ENCODE peak calls at places on chromosome 3, in four cellular contexts. Y is GM12878, F is IMR-90, E is K562. N is an unnamed sample.

GRCh38 chr3:21526461-21526860 is 224.5 kb downstream of the ZNF385D start:
- DNase-seq in F (no peak), Y (no peak), E (peak), N (no peak)

GRCh38 chr3:38964646-38965045 is 87.1 kb downstream of the SCN11A start:
- DNase-seq in Y (no peak), F (no peak), E (no peak), N (no peak)

GRCh38 chr3:181330821-181331563 is 341.5 kb upstream of the DNAJC19 start:
- DNase-seq in F (no peak), Y (no peak), E (no peak), N (no peak)

GRCh38 chr3:188646592-188646991 is 492.6 kb downstream of the LPP start:
- DNase-seq in Y (no peak), E (no peak), F (peak), N (peak)

GRCh38 chr3:13372126-13372525 is 48.0 kb downstream of the NUP210 start:
- DNase-seq in F (no peak), E (no peak), Y (no peak), N (no peak)

GRCh38 chr3:94258851-94259250 is 196.0 kb downstream of the NSUN3 start:
- DNase-seq in Y (no peak), E (no peak), F (no peak), N (no peak)

GRCh38 chr3:45593708-45594601 is 596 bp upstream of the LIMD1 start:
- DNase-seq in E (peak), F (peak), Y (no peak), N (peak)

GRCh38 chr3:155110021-155110420 is 29.9 kb downstream of the MME start:
- DNase-seq in Y (no peak), E (no peak), F (no peak), N (no peak)

GRCh38 chr3:13844286-13844685 is 35.6 kb downstream of the WNT7A start:
- DNase-seq in F (no peak), E (no peak), Y (no peak), N (no peak)

GRCh38 chr3:112785321-112786001 is 61.2 kb downstream of the CD200R1L start:
- DNase-seq in F (no peak), E (no peak), Y (no peak), N (no peak)

GRCh38 chr3:45881031-45882022 is 5.0 kb upstream of the CCR9 start:
- DNase-seq in E (peak), Y (no peak), F (peak), N (no peak)

GRCh38 chr3:39224288-39224687 is 31.9 kb upstream of the XIRP1 start:
- DNase-seq in Y (no peak), F (no peak), E (no peak), N (no peak)

GRCh38 chr3:105656607-105657504 is 212.0 kb downstream of the CBLB start:
- DNase-seq in F (no peak), Y (no peak), E (no peak), N (no peak)

GRCh38 chr3:176088962-176089383 is 1108.3 kb downstream of the TBL1XR1 start:
- DNase-seq in Y (no peak), F (no peak), E (no peak), N (no peak)

GRCh38 chr3:150335631-150336030 is 72.5 kb upstream of the TSC22D2 start:
- DNase-seq in F (no peak), E (no peak), Y (no peak), N (no peak)

GRCh38 chr3:126482503-126483255 is 7.0 kb upstream of the ZXDC start:
- DNase-seq in Y (no peak), F (no peak), E (no peak), N (no peak)

GRCh38 chr3:71978150-71978721 is 193.3 kb upstream of the PROK2 start:
- DNase-seq in E (no peak), Y (peak), F (no peak), N (no peak)

GRCh38 chr3:133928903-133929607 is 33.4 kb upstream of the RAB6B start:
- DNase-seq in Y (no peak), F (no peak), E (no peak), N (no peak)

GRCh38 chr3:34882764-34883163 is 756.6 kb upstream of the ARPP21 start:
- DNase-seq in F (no peak), E (no peak), Y (no peak), N (no peak)

GRCh38 chr3:13703071-13703470 is 154.1 kb downstream of the FBLN2 start:
- DNase-seq in E (no peak), Y (no peak), F (no peak), N (no peak)

GRCh38 chr3:108548304-108548703 is 37.9 kb upstream of the MYH15 start:
- DNase-seq in F (peak), E (no peak), Y (no peak), N (peak)

GRCh38 chr3:71142440-71143161 is 440.9 kb downstream of the FOXP1 start:
- DNase-seq in F (peak), E (no peak), Y (no peak), N (peak)

GRCh38 chr3:122714269-122714668 is 33.6 kb downstream of the PARP14 start:
- DNase-seq in E (no peak), F (no peak), Y (no peak), N (peak)

GRCh38 chr3:197524128-197524527 is 31.6 kb downstream of the BDH1 start:
- DNase-seq in E (no peak), F (no peak), Y (no peak), N (no peak)

GRCh38 chr3:193732391-193732790 is 139.4 kb downstream of the OPA1 start:
- DNase-seq in Y (no peak), E (no peak), F (peak), N (no peak)

GRCh38 chr3:149717391-149718056 is 34.8 kb downstream of the COMMD2 start:
- DNase-seq in E (peak), Y (no peak), F (peak), N (peak)

GRCh38 chr3:4582634-4583033 is 89.5 kb downstream of the ITPR1 start:
- DNase-seq in F (peak), E (no peak), Y (no peak), N (no peak)

GRCh38 chr3:127443581-127444375 is 146.8 kb downstream of the TPRA1 start:
- DNase-seq in F (no peak), E (no peak), Y (no peak), N (no peak)

GRCh38 chr3:14909250-14909649 is 38.1 kb upstream of the NR2C2 start:
- DNase-seq in F (no peak), Y (no peak), E (no peak), N (no peak)

GRCh38 chr3:150761831-150762661 is 923 bp downstream of the SIAH2 start:
- DNase-seq in Y (no peak), E (peak), F (peak), N (peak)

GRCh38 chr3:160105902-160106584 is 117.4 kb downstream of the IL12A start:
- DNase-seq in E (no peak), F (no peak), Y (no peak), N (no peak)
- TF ChIP-seq POLR2A in E (no peak), F (no peak), Y (no peak), N (no peak)

GRCh38 chr3:46921041-46921440 is 43.5 kb downstream of the PTH1R start:
- DNase-seq in F (no peak), Y (no peak), E (no peak), N (no peak)

GRCh38 chr3:46923559-46924350 is 46.2 kb downstream of the PTH1R start:
- DNase-seq in F (peak), E (peak), Y (no peak), N (peak)

GRCh38 chr3:46922871-46923558 is 45.5 kb downstream of the PTH1R start:
- DNase-seq in E (no peak), Y (no peak), F (no peak), N (no peak)

GRCh38 chr3:46922426-46922825 is 44.9 kb downstream of the PTH1R start:
- DNase-seq in E (no peak), Y (no peak), F (no peak), N (no peak)

DNA sequence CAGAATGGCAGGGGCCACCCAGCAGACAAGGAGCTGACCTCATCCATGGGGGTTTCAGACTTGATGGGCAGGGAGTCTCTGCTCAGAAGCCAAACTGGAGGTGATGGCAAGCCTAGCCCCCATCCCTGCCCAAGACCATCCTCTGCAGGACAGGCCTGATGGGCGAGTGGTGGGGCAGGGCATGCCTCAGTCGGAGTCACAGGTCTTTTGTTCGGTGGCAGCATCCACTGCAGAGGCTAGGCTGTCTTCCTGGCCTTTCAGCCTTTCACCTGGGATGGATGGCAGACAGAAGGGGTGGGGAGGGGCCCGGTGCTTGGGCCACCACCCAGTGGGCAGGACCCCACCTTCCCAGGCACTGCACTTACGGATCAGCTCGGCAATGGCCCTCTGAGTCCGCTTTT is 44.4 kb downstream of the PTH1R start:
- DNase-seq in F (no peak), Y (no peak), E (no peak), N (no peak)
- TF ChIP-seq FOS in F (no peak), Y (no peak), E (no peak), N (no peak)

GRCh38 chr3:184656430-184656990 is 55.4 kb downstream of the MAGEF1 start:
- DNase-seq in Y (no peak), E (no peak), F (no peak), N (no peak)

GRCh38 chr3:184654375-184654774 is 57.5 kb downstream of the MAGEF1 start:
- DNase-seq in F (no peak), E (no peak), Y (no peak), N (no peak)

GRCh38 chr3:184658223-184658860 is 53.5 kb downstream of the MAGEF1 start:
- DNase-seq in Y (no peak), E (no peak), F (no peak), N (no peak)

GRCh38 chr3:184656991-184657669 is 54.7 kb downstream of the MAGEF1 start:
- DNase-seq in E (no peak), F (peak), Y (peak), N (no peak)

GRCh38 chr3:184655597-184655996 is 56.3 kb downstream of the MAGEF1 start:
- DNase-seq in Y (no peak), F (no peak), E (no peak), N (no peak)
- TF ChIP-seq POLR2A in Y (no peak), F (no peak), E (no peak), N (no peak)

DNA sequence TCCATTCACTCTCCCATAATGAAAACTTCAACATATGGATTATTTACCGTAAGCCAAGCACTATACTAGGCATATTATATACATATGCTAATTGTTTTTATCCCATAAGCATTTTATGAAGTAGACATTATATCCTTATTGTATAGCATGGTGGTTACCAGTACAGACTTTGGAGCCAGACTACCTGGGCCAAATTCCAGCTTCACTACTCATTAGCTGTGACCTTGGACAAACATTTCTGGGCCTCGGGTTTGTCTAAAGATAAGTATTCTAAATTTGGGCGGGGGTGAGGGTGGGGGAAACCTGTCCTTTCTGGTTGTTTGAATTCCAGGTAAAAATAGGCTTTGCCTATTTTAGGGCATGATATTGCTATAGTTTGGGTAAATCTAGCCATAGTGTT is 66.5 kb upstream of the P2RY1 start:
- DNase-seq in Y (no peak), F (no peak), E (no peak), N (no peak)
- TF ChIP-seq FOS in Y (no peak), F (no peak), E (no peak), N (no peak)

GRCh38 chr3:33440328-33440577 is at the start of gene UBP1:
- DNase-seq in E (no peak), Y (no peak), F (no peak), N (no peak)
- TF ChIP-seq POLR2A in E (no peak), Y (no peak), F (peak), N (no peak)

DNA sequence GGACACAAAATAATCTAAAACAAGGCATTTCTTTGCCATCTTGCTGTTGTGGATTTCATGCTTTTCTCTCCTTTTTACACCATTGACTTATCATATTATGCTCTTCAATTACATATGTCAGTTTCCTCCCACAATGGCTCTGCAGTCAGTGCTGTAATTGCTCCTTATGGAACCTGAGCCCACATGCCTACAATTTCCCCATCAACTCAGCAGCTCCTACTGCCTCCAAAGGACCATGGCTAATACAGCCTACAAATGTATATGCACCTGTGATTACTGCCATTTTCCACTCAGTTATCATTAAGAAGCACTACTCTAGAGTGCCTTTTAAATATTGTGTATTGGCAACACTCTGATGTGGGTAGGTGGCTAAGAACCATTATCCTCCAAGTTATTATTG is 30.8 kb downstream of the RTP4 start:
- DNase-seq in Y (no peak), F (no peak), E (no peak), N (no peak)
- TF ChIP-seq FOS in Y (no peak), F (no peak), E (no peak), N (no peak)

DNA sequence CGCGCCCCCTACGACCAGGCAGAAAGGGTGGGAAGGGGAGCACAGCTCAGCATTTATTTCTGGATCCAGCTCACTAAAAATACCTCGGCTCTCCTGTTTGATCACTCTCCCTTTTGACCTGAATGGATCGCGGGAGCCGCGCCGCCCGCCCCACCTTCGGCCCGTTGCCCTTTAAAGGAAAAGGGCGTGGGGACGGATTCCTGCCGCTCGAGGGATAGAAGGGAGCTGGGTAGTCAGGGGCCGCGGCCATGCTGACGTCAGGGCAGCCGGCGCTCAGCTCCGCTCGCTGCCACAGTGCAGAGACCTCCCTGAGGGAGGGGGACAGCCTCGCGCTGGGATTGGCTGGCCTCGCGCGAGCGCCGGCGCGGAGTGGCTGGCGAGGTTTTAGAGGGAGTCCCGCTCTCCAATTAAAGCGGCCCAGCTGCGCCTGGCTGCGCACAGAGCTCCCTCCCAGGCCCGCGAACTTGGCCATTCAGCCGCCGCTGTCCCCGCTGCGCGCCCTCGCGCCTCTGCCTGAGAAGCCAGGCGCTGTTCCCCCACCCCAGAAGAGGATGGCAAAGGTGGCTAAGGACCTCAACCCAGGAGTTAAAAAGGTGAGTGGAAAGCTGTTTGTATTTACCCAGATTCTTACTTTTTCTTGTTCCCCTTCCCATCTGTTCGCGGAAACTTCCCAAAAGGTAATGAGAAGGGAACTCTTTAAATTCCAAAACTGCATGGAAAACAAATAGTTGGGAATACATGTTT is at the start of gene LMCD1:
- DNase-seq in Y (peak), F (peak), E (peak), N (peak)
- TF ChIP-seq POLR2A in Y (no peak), F (peak), E (no peak), N (peak)

GRCh38 chr3:49745986-49746385 is 22.2 kb upstream of the GMPPB start:
- DNase-seq in F (peak), E (no peak), Y (no peak), N (peak)
- TF ChIP-seq FOS in F (no peak), E (no peak), Y (no peak), N (no peak)

GRCh38 chr3:124967964-124968363 is 33.4 kb upstream of the MUC13 start:
- DNase-seq in E (no peak), Y (no peak), F (no peak), N (no peak)
- TF ChIP-seq POLR2A in E (no peak), Y (peak), F (no peak), N (no peak)

DNA sequence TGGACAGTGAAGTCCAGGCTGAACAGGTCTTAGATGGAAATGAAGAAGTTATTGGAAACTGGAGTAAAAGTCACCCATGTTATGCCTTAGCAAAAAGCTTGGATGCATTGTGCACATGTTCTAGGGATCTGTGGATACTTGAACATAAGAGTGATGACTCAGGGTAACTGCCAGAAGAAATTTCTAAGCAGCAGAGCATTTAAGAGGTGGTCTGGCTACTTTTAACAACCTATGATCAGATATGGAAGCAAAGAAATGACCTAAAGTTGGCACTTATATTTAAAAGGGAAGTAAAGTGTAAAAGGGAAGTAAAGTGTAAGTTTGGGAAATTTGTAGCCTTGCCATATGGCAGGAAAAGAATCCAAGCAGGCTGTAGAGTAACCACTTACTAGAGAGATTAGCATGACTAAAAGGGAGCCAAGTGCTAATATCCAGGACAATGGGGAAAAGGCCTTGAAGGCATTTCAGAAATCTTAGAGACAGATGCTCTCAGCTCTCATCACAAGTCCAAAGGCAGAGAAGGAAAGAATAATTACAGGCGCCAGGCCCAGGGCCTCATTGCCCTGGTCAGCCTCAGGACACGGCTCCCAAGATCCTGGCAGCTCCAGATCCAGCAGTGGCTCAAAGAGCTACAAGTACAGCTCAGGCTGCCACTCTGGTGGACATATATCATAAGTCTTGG is 73.9 kb upstream of the KCNH8 start:
- DNase-seq in Y (no peak), E (no peak), F (no peak), N (no peak)
- TF ChIP-seq FOS in Y (no peak), E (no peak), F (no peak), N (no peak)